ENCODE peak calls at places on chromosomes 6 and 20, in ten cellular contexts. D, F, T, Y, H, L, Q, C, B and X are unnamed samples.

GRCh38 chr20:25249198-25249931 is 1.5 kb downstream of the PYGB start:
- DNase-seq in D (peak), F (no peak), T (no peak), Y (no peak), H (no peak), L (no peak), Q (peak), C (no peak), B (no peak), X (peak)

GRCh38 chr20:43752561-43753301 is 25.9 kb upstream of the GTSF1L start:
- DNase-seq in D (peak), F (no peak), T (no peak), Y (peak), H (no peak), L (peak), Q (no peak), C (peak), B (no peak), X (no peak)

GRCh38 chr20:47204008-47204745 is 152.3 kb downstream of the ZMYND8 start:
- DNase-seq in D (no peak), F (no peak), T (no peak), Y (peak), H (no peak), L (peak), Q (no peak), C (no peak), B (no peak), X (no peak)

GRCh38 chr20:31517373-31517772 is 3.1 kb downstream of the HM13 start:
- DNase-seq in D (peak), F (no peak), T (no peak), Y (peak), H (no peak), L (peak), Q (no peak), C (no peak), B (no peak), X (no peak)

GRCh38 chr6:133130863-133131262 is 110.3 kb upstream of the EYA4 start:
- DNase-seq in D (peak), F (no peak), T (no peak), Y (no peak), H (no peak), L (no peak), Q (no peak), C (no peak), B (no peak), X (no peak)

GRCh38 chr6:152170702-152171667 is 363.5 kb downstream of the ESR1 start:
- DNase-seq in D (no peak), F (no peak), T (no peak), Y (no peak), H (peak), L (no peak), Q (no peak), C (peak), B (no peak), X (no peak)

GRCh38 chr20:9112541-9113515 is 43.9 kb downstream of the PLCB4 start:
- DNase-seq in D (peak), F (no peak), T (no peak), Y (peak), H (no peak), L (peak), Q (no peak), C (no peak), B (no peak), X (no peak)

GRCh38 chr20:62246872-62247652 is 8.7 kb downstream of the OSBPL2 start:
- DNase-seq in D (no peak), F (no peak), T (no peak), Y (no peak), H (no peak), L (no peak), Q (peak), C (no peak), B (no peak), X (peak)

GRCh38 chr20:35831029-35831428 is 59.2 kb downstream of the PHF20 start:
- DNase-seq in D (no peak), F (no peak), T (no peak), Y (peak), H (no peak), L (no peak), Q (no peak), C (no peak), B (no peak), X (no peak)

GRCh38 chr6:149233056-149233715 is 84.3 kb upstream of the TAB2 start:
- DNase-seq in D (peak), F (no peak), T (no peak), Y (peak), H (peak), L (peak), Q (no peak), C (no peak), B (no peak), X (no peak)

GRCh38 chr6:126033696-126034095 is 47.4 kb downstream of the TRMT11 start:
- DNase-seq in D (peak), F (peak), T (no peak), Y (peak), H (no peak), L (peak), Q (no peak), C (no peak), B (no peak), X (no peak)

GRCh38 chr6:109345986-109346385 is 36.3 kb downstream of the CD164 start:
- DNase-seq in D (no peak), F (no peak), T (no peak), Y (no peak), H (no peak), L (no peak), Q (no peak), C (no peak), B (no peak), X (no peak)

GRCh38 chr6:167350731-167351655 is 26.1 kb downstream of the TTLL2 start:
- DNase-seq in D (peak), F (peak), T (peak), Y (no peak), H (peak), L (peak), Q (peak), C (peak), B (peak), X (peak)

GRCh38 chr6:14861491-14861943 is 384.4 kb upstream of the JARID2 start:
- DNase-seq in D (no peak), F (no peak), T (no peak), Y (no peak), H (no peak), L (no peak), Q (no peak), C (no peak), B (no peak), X (no peak)

GRCh38 chr6:140160909-140161308 is 786.5 kb upstream of the CITED2 start:
- DNase-seq in D (no peak), F (no peak), T (no peak), Y (no peak), H (no peak), L (no peak), Q (no peak), C (no peak), B (no peak), X (no peak)

GRCh38 chr6:33430991-33431879 is 11.4 kb downstream of the SYNGAP1 start:
- DNase-seq in D (no peak), F (peak), T (peak), Y (peak), H (peak), L (peak), Q (peak), C (peak), B (peak), X (no peak)

GRCh38 chr6:161890959-161891358 is 617.1 kb upstream of the AGPAT4 start:
- DNase-seq in D (no peak), F (no peak), T (no peak), Y (no peak), H (no peak), L (no peak), Q (no peak), C (no peak), B (no peak), X (no peak)

GRCh38 chr6:20095436-20095835 is 116.8 kb downstream of the MBOAT1 start:
- DNase-seq in D (no peak), F (no peak), T (no peak), Y (no peak), H (no peak), L (no peak), Q (no peak), C (no peak), B (no peak), X (no peak)

GRCh38 chr6:167565884-167566491 is 241.1 kb downstream of the TTLL2 start:
- DNase-seq in D (peak), F (peak), T (no peak), Y (no peak), H (no peak), L (no peak), Q (no peak), C (no peak), B (no peak), X (no peak)

GRCh38 chr20:49753133-49753532 is 39.5 kb upstream of the B4GALT5 start:
- DNase-seq in D (no peak), F (no peak), T (no peak), Y (no peak), H (no peak), L (no peak), Q (no peak), C (no peak), B (no peak), X (no peak)

GRCh38 chr20:64053841-64054661 is 4.6 kb upstream of the SOX18 start:
- DNase-seq in D (no peak), F (no peak), T (no peak), Y (no peak), H (no peak), L (no peak), Q (no peak), C (no peak), B (no peak), X (no peak)

GRCh38 chr20:10179574-10180298 is 38.9 kb upstream of the SNAP25 start:
- DNase-seq in D (no peak), F (peak), T (no peak), Y (peak), H (no peak), L (no peak), Q (no peak), C (no peak), B (no peak), X (no peak)

GRCh38 chr6:11120273-11121005 is 8.9 kb upstream of the ERVFRD-1 start:
- DNase-seq in D (no peak), F (no peak), T (no peak), Y (peak), H (no peak), L (no peak), Q (no peak), C (no peak), B (no peak), X (no peak)

GRCh38 chr6:117440558-117441525 is 15.1 kb upstream of the ROS1 start:
- DNase-seq in D (peak), F (no peak), T (no peak), Y (peak), H (no peak), L (peak), Q (no peak), C (no peak), B (no peak), X (no peak)

GRCh38 chr6:49072146-49072545 is 390.9 kb downstream of the MMUT start:
- DNase-seq in D (no peak), F (no peak), T (no peak), Y (peak), H (no peak), L (no peak), Q (no peak), C (no peak), B (no peak), X (no peak)

GRCh38 chr6:71349395-71349794 is 60.8 kb downstream of the OGFRL1 start:
- DNase-seq in D (no peak), F (peak), T (no peak), Y (peak), H (no peak), L (peak), Q (no peak), C (no peak), B (no peak), X (no peak)

GRCh38 chr6:108277831-108278230 is 17.0 kb upstream of the SNX3 start:
- DNase-seq in D (no peak), F (no peak), T (no peak), Y (peak), H (no peak), L (no peak), Q (no peak), C (no peak), B (no peak), X (no peak)